ENCODE peak calls at places on chromosome 1, in four cellular contexts. I is left cardiac atrium, S is NCI-H510A, B is germinal center. V is an unnamed sample.

GRCh38 chr1:31683997-31684396 is 19.8 kb downstream of the COL16A1 start:
- DNase-seq in B (no peak), S (no peak), I (no peak), V (no peak)

GRCh38 chr1:58500036-58500435 is 46.5 kb downstream of the OMA1 start:
- DNase-seq in B (no peak), S (no peak), I (no peak), V (no peak)

GRCh38 chr1:17984510-17985085 is 123.0 kb upstream of the IGSF21 start:
- DNase-seq in B (peak), S (no peak), I (no peak), V (peak)

GRCh38 chr1:150609726-150610125 is 19.7 kb downstream of the ENSA start:
- DNase-seq in S (no peak), B (no peak), I (no peak), V (no peak)

GRCh38 chr1:238474263-238474662 is 583.5 kb upstream of the ZP4 start:
- DNase-seq in I (no peak), B (no peak), S (no peak), V (no peak)

GRCh38 chr1:197471248-197472035 is 203.4 kb downstream of the CRB1 start:
- DNase-seq in S (no peak), B (no peak), I (no peak), V (no peak)

GRCh38 chr1:187433598-187433997 is 604.8 kb downstream of the PLA2G4A start:
- DNase-seq in S (no peak), B (no peak), I (no peak), V (no peak)

GRCh38 chr1:205313681-205314308 is 7.8 kb downstream of the NUAK2 start:
- DNase-seq in B (peak), I (peak), S (peak), V (peak)

GRCh38 chr1:193566735-193567134 is 380.3 kb upstream of the B3GALT2 start:
- DNase-seq in S (no peak), B (no peak), I (no peak), V (no peak)

GRCh38 chr1:38728176-38728908 is 131.2 kb downstream of the RRAGC start:
- DNase-seq in S (no peak), I (peak), B (no peak), V (no peak)

GRCh38 chr1:12167493-12168429 is 970 bp downstream of the TNFRSF1B start:
- DNase-seq in S (no peak), I (no peak), B (peak), V (peak)

GRCh38 chr1:11025618-11026017 is 13.2 kb downstream of the TARDBP start:
- DNase-seq in B (no peak), I (no peak), S (no peak), V (no peak)

GRCh38 chr1:19675797-19676196 is 11.1 kb downstream of the HTR6 start:
- DNase-seq in S (no peak), B (no peak), I (no peak), V (no peak)

GRCh38 chr1:151760597-151761385 is 2.5 kb downstream of the MRPL9 start:
- DNase-seq in B (no peak), S (no peak), I (no peak), V (no peak)

GRCh38 chr1:154962795-154963330 is 1.3 kb upstream of the PYGO2 start:
- DNase-seq in I (no peak), B (no peak), S (no peak), V (no peak)

GRCh38 chr1:55131218-55131617 is 83.9 kb downstream of the USP24 start:
- DNase-seq in B (no peak), I (no peak), S (no peak), V (no peak)

GRCh38 chr1:206672844-206673758 is 11.6 kb upstream of the MAPKAPK2 start:
- DNase-seq in B (no peak), S (no peak), I (no peak), V (peak)

GRCh38 chr1:32327204-32327603 is 8.8 kb downstream of the MARCKSL1 start:
- DNase-seq in S (no peak), B (no peak), I (no peak), V (no peak)

GRCh38 chr1:163258181-163258580 is 55.5 kb upstream of the RGS5 start:
- DNase-seq in I (no peak), B (no peak), S (no peak), V (no peak)

GRCh38 chr1:177183801-177184200 is 13.0 kb downstream of the BRINP2 start:
- DNase-seq in I (no peak), S (no peak), B (no peak), V (no peak)

GRCh38 chr1:234923626-234924025 is 205.0 kb downstream of the TOMM20 start:
- DNase-seq in I (no peak), B (no peak), S (no peak), V (no peak)

GRCh38 chr1:100775483-100775882 is 55.9 kb downstream of the VCAM1 start:
- DNase-seq in B (no peak), I (no peak), S (no peak), V (no peak)

GRCh38 chr1:23582820-23583219 is 23.5 kb upstream of the ID3 start:
- DNase-seq in I (no peak), B (no peak), S (no peak), V (no peak)

GRCh38 chr1:101438359-101438758 is 201.5 kb downstream of the S1PR1 start:
- DNase-seq in B (peak), S (no peak), I (no peak), V (no peak)

GRCh38 chr1:32263744-32264143 is 12.7 kb downstream of the LCK start:
- DNase-seq in S (no peak), I (no peak), B (peak), V (no peak)

GRCh38 chr1:112708002-112708448 is 1.1 kb upstream of the RHOC start:
- DNase-seq in S (no peak), B (no peak), I (no peak), V (no peak)

V was measured in GM13977.